ENCODE peak calls at places on chromosomes 16 and 17, in ten cellular contexts. One of them, this sample, is unnamed. For H3K4me1, the result is how much of the 10 kb centered on the place peaks cover.

GRCh38 chr17:3594056-3594810 is 15.0 kb downstream of the TRPV1 start:
- DNase-seq in breast epithelium: no peak
- DNase-seq in K562: no peak
- DNase-seq in suprapubic skin: no peak
- DNase-seq in upper lobe of left lung: no peak
- DNase-seq in prostate gland: no peak
- DNase-seq in Panc1: no peak
- DNase-seq in transverse colon: no peak
- DNase-seq in GM12878: no peak
- DNase-seq in GM23338: no peak
- DNase-seq in this sample: no peak

GRCh38 chr16:74607310-74607966 is 524 bp upstream of the GLG1 start:
- DNase-seq in suprapubic skin: no peak
- DNase-seq in breast epithelium: no peak
- DNase-seq in prostate gland: no peak
- DNase-seq in Panc1: no peak
- DNase-seq in K562: no peak
- DNase-seq in upper lobe of left lung: no peak
- DNase-seq in transverse colon: no peak
- DNase-seq in GM12878: no peak
- DNase-seq in GM23338: no peak
- DNase-seq in this sample: no peak

GRCh38 chr17:68468334-68468733 is 11.0 kb upstream of the WIPI1 start:
- DNase-seq in K562: no peak
- DNase-seq in breast epithelium: no peak
- DNase-seq in upper lobe of left lung: no peak
- DNase-seq in GM12878: no peak
- DNase-seq in prostate gland: no peak
- DNase-seq in transverse colon: no peak
- DNase-seq in Panc1: no peak
- DNase-seq in GM23338: no peak
- DNase-seq in suprapubic skin: no peak
- DNase-seq in this sample: no peak

GRCh38 chr17:412211-413015 is 59.8 kb upstream of the RPH3AL start:
- DNase-seq in upper lobe of left lung: peak
- DNase-seq in transverse colon: peak
- DNase-seq in prostate gland: peak
- DNase-seq in GM23338: peak
- DNase-seq in breast epithelium: no peak
- DNase-seq in suprapubic skin: no peak
- DNase-seq in GM12878: no peak
- DNase-seq in K562: peak
- DNase-seq in Panc1: peak
- DNase-seq in this sample: no peak

GRCh38 chr17:80785477-80786178 is 206.0 kb upstream of the CHMP6 start:
- DNase-seq in suprapubic skin: no peak
- DNase-seq in K562: no peak
- DNase-seq in GM23338: no peak
- DNase-seq in prostate gland: no peak
- DNase-seq in transverse colon: no peak
- DNase-seq in breast epithelium: peak
- DNase-seq in GM12878: no peak
- DNase-seq in upper lobe of left lung: peak
- DNase-seq in Panc1: no peak
- DNase-seq in this sample: no peak

GRCh38 chr16:84611041-84611440 is 6.8 kb downstream of the COTL1 start:
- DNase-seq in transverse colon: no peak
- DNase-seq in breast epithelium: no peak
- DNase-seq in GM23338: no peak
- DNase-seq in suprapubic skin: no peak
- DNase-seq in upper lobe of left lung: no peak
- DNase-seq in prostate gland: no peak
- DNase-seq in K562: no peak
- DNase-seq in Panc1: no peak
- DNase-seq in GM12878: no peak
- DNase-seq in this sample: no peak

GRCh38 chr16:57530104-57530522 is 6.3 kb downstream of the CCDC102A start:
- DNase-seq in GM23338: no peak
- DNase-seq in upper lobe of left lung: peak
- DNase-seq in Panc1: no peak
- DNase-seq in GM12878: no peak
- DNase-seq in transverse colon: peak
- DNase-seq in suprapubic skin: peak
- DNase-seq in K562: no peak
- DNase-seq in prostate gland: no peak
- DNase-seq in breast epithelium: no peak
- DNase-seq in this sample: peak

GRCh38 chr17:18228176-18228682 is 2.8 kb downstream of the LLGL1 start:
- DNase-seq in breast epithelium: no peak
- DNase-seq in K562: no peak
- DNase-seq in Panc1: no peak
- DNase-seq in GM23338: no peak
- DNase-seq in suprapubic skin: no peak
- DNase-seq in GM12878: no peak
- DNase-seq in prostate gland: no peak
- DNase-seq in upper lobe of left lung: no peak
- DNase-seq in transverse colon: no peak
- DNase-seq in this sample: no peak

GRCh38 chr17:17859909-17860760 is 23.3 kb upstream of the SREBF1 start:
- DNase-seq in transverse colon: peak
- DNase-seq in upper lobe of left lung: peak
- DNase-seq in K562: peak
- DNase-seq in suprapubic skin: no peak
- DNase-seq in Panc1: no peak
- DNase-seq in GM23338: peak
- DNase-seq in GM12878: no peak
- DNase-seq in breast epithelium: peak
- DNase-seq in prostate gland: peak
- DNase-seq in this sample: peak

GRCh38 chr16:22897184-22897583 is 83.2 kb downstream of the HS3ST2 start:
- DNase-seq in K562: no peak
- DNase-seq in GM23338: no peak
- DNase-seq in Panc1: no peak
- DNase-seq in suprapubic skin: no peak
- DNase-seq in prostate gland: no peak
- DNase-seq in breast epithelium: no peak
- DNase-seq in upper lobe of left lung: no peak
- DNase-seq in transverse colon: no peak
- DNase-seq in GM12878: no peak
- DNase-seq in this sample: no peak

GRCh38 chr16:22901563-22901962 is 87.6 kb downstream of the HS3ST2 start:
- DNase-seq in GM23338: no peak
- DNase-seq in K562: no peak
- DNase-seq in suprapubic skin: no peak
- DNase-seq in breast epithelium: no peak
- DNase-seq in upper lobe of left lung: no peak
- DNase-seq in GM12878: no peak
- DNase-seq in Panc1: no peak
- DNase-seq in prostate gland: no peak
- DNase-seq in transverse colon: no peak
- DNase-seq in this sample: no peak

GRCh38 chr16:22898131-22898530 is 84.2 kb downstream of the HS3ST2 start:
- DNase-seq in GM12878: no peak
- DNase-seq in prostate gland: no peak
- DNase-seq in suprapubic skin: no peak
- DNase-seq in breast epithelium: no peak
- DNase-seq in Panc1: no peak
- DNase-seq in transverse colon: no peak
- DNase-seq in K562: no peak
- DNase-seq in GM23338: no peak
- DNase-seq in upper lobe of left lung: no peak
- DNase-seq in this sample: no peak

GRCh38 chr16:22900863-22901262 is 86.9 kb downstream of the HS3ST2 start:
- DNase-seq in GM23338: no peak
- DNase-seq in K562: no peak
- DNase-seq in Panc1: no peak
- DNase-seq in GM12878: no peak
- DNase-seq in prostate gland: no peak
- DNase-seq in upper lobe of left lung: no peak
- DNase-seq in transverse colon: no peak
- DNase-seq in suprapubic skin: no peak
- DNase-seq in breast epithelium: no peak
- DNase-seq in this sample: no peak

DNA sequence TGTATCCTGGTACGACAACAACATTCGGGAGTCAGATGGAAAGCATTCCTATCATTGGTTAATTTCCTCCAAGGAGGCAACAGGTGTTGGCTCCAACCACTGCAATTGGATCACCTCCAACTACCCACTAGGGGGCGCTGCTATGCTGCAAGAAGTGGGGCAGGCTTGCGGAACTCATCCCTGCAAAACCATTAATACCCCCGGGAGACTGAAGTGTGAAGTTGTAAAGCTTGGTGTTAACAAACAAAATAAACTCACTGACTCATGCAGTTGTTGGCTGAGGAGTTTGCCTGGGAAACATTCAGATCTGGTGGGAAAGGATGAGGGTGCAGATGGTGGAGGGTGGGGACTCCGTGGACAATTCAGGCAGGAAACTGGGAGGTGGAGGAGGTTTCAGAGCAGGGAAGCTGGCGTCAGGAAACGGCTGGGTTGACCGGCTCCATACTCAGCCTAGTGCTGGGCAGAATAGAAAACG is 84.9 kb downstream of the HS3ST2 start:
- DNase-seq in GM23338: peak
- DNase-seq in K562: peak
- DNase-seq in upper lobe of left lung: peak
- DNase-seq in prostate gland: peak
- DNase-seq in suprapubic skin: peak
- DNase-seq in breast epithelium: peak
- DNase-seq in GM12878: peak
- DNase-seq in Panc1: peak
- DNase-seq in transverse colon: peak
- DNase-seq in this sample: peak
- TF ChIP-seq POLR2AphosphoS5 in GM23338: no peak
- TF ChIP-seq POLR2AphosphoS5 in K562: no peak
- TF ChIP-seq POLR2AphosphoS5 in upper lobe of left lung: no peak
- TF ChIP-seq POLR2AphosphoS5 in prostate gland: peak
- TF ChIP-seq POLR2AphosphoS5 in suprapubic skin: no peak
- TF ChIP-seq POLR2AphosphoS5 in breast epithelium: no peak
- TF ChIP-seq POLR2AphosphoS5 in GM12878: no peak
- TF ChIP-seq POLR2AphosphoS5 in Panc1: no peak
- TF ChIP-seq POLR2AphosphoS5 in transverse colon: no peak
- TF ChIP-seq POLR2AphosphoS5 in this sample: no peak

GRCh38 chr17:77375526-77375916 is 234.8 kb downstream of the SEC14L1 start:
- DNase-seq in breast epithelium: no peak
- DNase-seq in K562: no peak
- DNase-seq in prostate gland: no peak
- DNase-seq in GM12878: no peak
- DNase-seq in upper lobe of left lung: no peak
- DNase-seq in GM23338: no peak
- DNase-seq in transverse colon: no peak
- DNase-seq in suprapubic skin: no peak
- DNase-seq in Panc1: no peak
- DNase-seq in this sample: no peak
- H3K4me1 ChIP-seq in breast epithelium: under half
- H3K4me1 ChIP-seq in K562: under half
- H3K4me1 ChIP-seq in prostate gland: under half
- H3K4me1 ChIP-seq in GM12878: under half
- H3K4me1 ChIP-seq in upper lobe of left lung: half or more
- H3K4me1 ChIP-seq in GM23338: half or more
- H3K4me1 ChIP-seq in transverse colon: half or more
- H3K4me1 ChIP-seq in suprapubic skin: half or more
- H3K4me1 ChIP-seq in Panc1: half or more
- H3K4me1 ChIP-seq in this sample: half or more

GRCh38 chr16:4338125-4338582 is 13.0 kb downstream of the PAM16 start:
- DNase-seq in upper lobe of left lung: no peak
- DNase-seq in suprapubic skin: no peak
- DNase-seq in GM23338: no peak
- DNase-seq in prostate gland: no peak
- DNase-seq in Panc1: no peak
- DNase-seq in transverse colon: no peak
- DNase-seq in GM12878: no peak
- DNase-seq in breast epithelium: no peak
- DNase-seq in K562: no peak
- DNase-seq in this sample: no peak

GRCh38 chr16:4337540-4338088 is 13.5 kb downstream of the PAM16 start:
- DNase-seq in prostate gland: no peak
- DNase-seq in GM23338: no peak
- DNase-seq in GM12878: no peak
- DNase-seq in transverse colon: no peak
- DNase-seq in K562: no peak
- DNase-seq in upper lobe of left lung: no peak
- DNase-seq in breast epithelium: no peak
- DNase-seq in Panc1: no peak
- DNase-seq in suprapubic skin: no peak
- DNase-seq in this sample: no peak

GRCh38 chr16:4339455-4339854 is 11.7 kb downstream of the PAM16 start:
- DNase-seq in K562: no peak
- DNase-seq in GM23338: no peak
- DNase-seq in transverse colon: no peak
- DNase-seq in prostate gland: no peak
- DNase-seq in Panc1: no peak
- DNase-seq in breast epithelium: no peak
- DNase-seq in suprapubic skin: no peak
- DNase-seq in upper lobe of left lung: no peak
- DNase-seq in GM12878: no peak
- DNase-seq in this sample: no peak

GRCh38 chr16:4339909-4340308 is 11.2 kb downstream of the PAM16 start:
- DNase-seq in suprapubic skin: no peak
- DNase-seq in K562: no peak
- DNase-seq in prostate gland: no peak
- DNase-seq in GM23338: no peak
- DNase-seq in upper lobe of left lung: peak
- DNase-seq in transverse colon: no peak
- DNase-seq in breast epithelium: no peak
- DNase-seq in Panc1: no peak
- DNase-seq in GM12878: no peak
- DNase-seq in this sample: peak

GRCh38 chr16:4338712-4339299 is 12.3 kb downstream of the PAM16 start:
- DNase-seq in Panc1: no peak
- DNase-seq in upper lobe of left lung: no peak
- DNase-seq in suprapubic skin: no peak
- DNase-seq in transverse colon: no peak
- DNase-seq in breast epithelium: no peak
- DNase-seq in prostate gland: no peak
- DNase-seq in GM12878: no peak
- DNase-seq in K562: no peak
- DNase-seq in GM23338: no peak
- DNase-seq in this sample: peak
- TF ChIP-seq POLR2AphosphoS5 in Panc1: peak
- TF ChIP-seq POLR2AphosphoS5 in upper lobe of left lung: no peak
- TF ChIP-seq POLR2AphosphoS5 in suprapubic skin: no peak
- TF ChIP-seq POLR2AphosphoS5 in transverse colon: no peak
- TF ChIP-seq POLR2AphosphoS5 in breast epithelium: no peak
- TF ChIP-seq POLR2AphosphoS5 in prostate gland: no peak
- TF ChIP-seq POLR2AphosphoS5 in GM12878: no peak
- TF ChIP-seq POLR2AphosphoS5 in K562: no peak
- TF ChIP-seq POLR2AphosphoS5 in GM23338: no peak
- TF ChIP-seq POLR2AphosphoS5 in this sample: no peak

DNA sequence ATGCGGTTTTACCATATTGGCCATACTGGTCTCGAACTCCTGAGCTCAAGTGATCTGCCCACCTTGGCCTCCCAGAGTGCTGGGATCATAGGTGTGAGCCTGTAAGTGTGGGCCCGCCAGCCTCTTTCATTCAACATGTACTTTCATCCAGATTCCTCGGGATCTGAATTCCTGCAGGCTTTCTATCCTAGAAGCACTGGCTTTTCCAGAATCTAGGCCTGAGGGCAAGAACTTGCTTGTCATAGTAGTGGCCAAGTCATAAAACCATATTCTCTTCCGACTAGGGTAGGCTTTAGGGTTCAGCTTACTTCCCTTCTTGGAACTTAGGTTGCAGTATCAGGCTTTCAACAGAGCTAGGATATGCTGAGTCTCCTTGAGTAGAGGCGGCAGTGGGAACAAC is 15.4 kb downstream of the SLC7A6 start:
- DNase-seq in upper lobe of left lung: no peak
- DNase-seq in prostate gland: no peak
- DNase-seq in GM23338: no peak
- DNase-seq in transverse colon: no peak
- DNase-seq in GM12878: no peak
- DNase-seq in breast epithelium: no peak
- DNase-seq in suprapubic skin: no peak
- DNase-seq in Panc1: no peak
- DNase-seq in K562: no peak
- DNase-seq in this sample: no peak
- H3K4me1 ChIP-seq in upper lobe of left lung: under half
- H3K4me1 ChIP-seq in prostate gland: under half
- H3K4me1 ChIP-seq in GM23338: under half
- H3K4me1 ChIP-seq in transverse colon: under half
- H3K4me1 ChIP-seq in GM12878: under half
- H3K4me1 ChIP-seq in breast epithelium: under half
- H3K4me1 ChIP-seq in suprapubic skin: half or more
- H3K4me1 ChIP-seq in Panc1: under half
- H3K4me1 ChIP-seq in K562: under half
- H3K4me1 ChIP-seq in this sample: half or more